ENCODE peak calls at places on chromosomes 1 and 21, in six cellular contexts. One of them, this sample, is unnamed.

GRCh38 chr21:38927776-38928175 is 122.0 kb downstream of the ETS2 start:
- DNase-seq in heart left ventricle: no peak
- DNase-seq in uterus: no peak
- DNase-seq in tibial nerve: no peak
- DNase-seq in GM12892: no peak
- DNase-seq in GM12891: no peak
- DNase-seq in this sample: no peak

GRCh38 chr1:206941766-206942418 is 4.4 kb downstream of the PIGR start:
- DNase-seq in uterus: no peak
- DNase-seq in heart left ventricle: no peak
- DNase-seq in tibial nerve: no peak
- DNase-seq in GM12891: no peak
- DNase-seq in GM12892: no peak
- DNase-seq in this sample: no peak

GRCh38 chr1:205013683-205014367 is 29.2 kb upstream of the CNTN2 start:
- DNase-seq in GM12892: no peak
- DNase-seq in GM12891: no peak
- DNase-seq in heart left ventricle: peak
- DNase-seq in uterus: peak
- DNase-seq in tibial nerve: no peak
- DNase-seq in this sample: peak

GRCh38 chr1:101259744-101260148 is 22.9 kb downstream of the S1PR1 start:
- DNase-seq in GM12892: no peak
- DNase-seq in GM12891: no peak
- DNase-seq in tibial nerve: no peak
- DNase-seq in heart left ventricle: no peak
- DNase-seq in uterus: no peak
- DNase-seq in this sample: no peak

GRCh38 chr21:14900058-14900457 is 164.7 kb downstream of the NRIP1 start:
- DNase-seq in GM12891: no peak
- DNase-seq in heart left ventricle: no peak
- DNase-seq in uterus: no peak
- DNase-seq in tibial nerve: no peak
- DNase-seq in GM12892: no peak
- DNase-seq in this sample: no peak

GRCh38 chr21:40466893-40467483 is 380.0 kb downstream of the DSCAM start:
- DNase-seq in GM12892: no peak
- DNase-seq in heart left ventricle: no peak
- DNase-seq in uterus: no peak
- DNase-seq in GM12891: no peak
- DNase-seq in tibial nerve: no peak
- DNase-seq in this sample: peak

GRCh38 chr1:46606255-46606965 is 2.3 kb upstream of the MKNK1 start:
- DNase-seq in tibial nerve: no peak
- DNase-seq in uterus: no peak
- DNase-seq in GM12891: no peak
- DNase-seq in heart left ventricle: no peak
- DNase-seq in GM12892: no peak
- DNase-seq in this sample: no peak

GRCh38 chr1:15885701-15886612 is 38.5 kb downstream of the SPEN start:
- DNase-seq in GM12892: no peak
- DNase-seq in uterus: peak
- DNase-seq in tibial nerve: peak
- DNase-seq in GM12891: no peak
- DNase-seq in heart left ventricle: peak
- DNase-seq in this sample: peak

GRCh38 chr1:199512037-199512710 is 515.3 kb upstream of the NR5A2 start:
- DNase-seq in GM12892: no peak
- DNase-seq in GM12891: no peak
- DNase-seq in tibial nerve: no peak
- DNase-seq in heart left ventricle: no peak
- DNase-seq in uterus: no peak
- DNase-seq in this sample: no peak

GRCh38 chr1:26079960-26080814 is 12.8 kb upstream of the TRIM63 start:
- DNase-seq in uterus: no peak
- DNase-seq in heart left ventricle: no peak
- DNase-seq in GM12891: no peak
- DNase-seq in tibial nerve: no peak
- DNase-seq in GM12892: no peak
- DNase-seq in this sample: no peak

GRCh38 chr1:208203848-208204609 is 40.2 kb downstream of the PLXNA2 start:
- DNase-seq in GM12892: no peak
- DNase-seq in tibial nerve: no peak
- DNase-seq in GM12891: no peak
- DNase-seq in uterus: no peak
- DNase-seq in heart left ventricle: no peak
- DNase-seq in this sample: no peak

GRCh38 chr1:19250629-19251304 is 557 bp downstream of the EMC1 start:
- DNase-seq in GM12892: no peak
- DNase-seq in GM12891: no peak
- DNase-seq in tibial nerve: no peak
- DNase-seq in uterus: no peak
- DNase-seq in heart left ventricle: no peak
- DNase-seq in this sample: no peak

GRCh38 chr1:15056515-15057285 is 96.8 kb upstream of the TMEM51 start:
- DNase-seq in heart left ventricle: no peak
- DNase-seq in uterus: no peak
- DNase-seq in GM12892: no peak
- DNase-seq in tibial nerve: no peak
- DNase-seq in GM12891: no peak
- DNase-seq in this sample: no peak

GRCh38 chr1:86773331-86774288 is 69.2 kb downstream of the SH3GLB1 start:
- DNase-seq in heart left ventricle: no peak
- DNase-seq in GM12891: no peak
- DNase-seq in tibial nerve: no peak
- DNase-seq in uterus: no peak
- DNase-seq in GM12892: no peak
- DNase-seq in this sample: no peak

GRCh38 chr1:28326980-28327379 is 1.9 kb upstream of the MED18 start:
- DNase-seq in GM12891: no peak
- DNase-seq in heart left ventricle: no peak
- DNase-seq in uterus: no peak
- DNase-seq in GM12892: no peak
- DNase-seq in tibial nerve: no peak
- DNase-seq in this sample: no peak

GRCh38 chr21:45213392-45213791 is 74.3 kb downstream of the POFUT2 start:
- DNase-seq in uterus: no peak
- DNase-seq in heart left ventricle: no peak
- DNase-seq in GM12891: no peak
- DNase-seq in GM12892: no peak
- DNase-seq in tibial nerve: no peak
- DNase-seq in this sample: no peak
- TF ChIP-seq POLR2A in uterus: no peak
- TF ChIP-seq POLR2A in heart left ventricle: no peak
- TF ChIP-seq POLR2A in GM12891: no peak
- TF ChIP-seq POLR2A in GM12892: no peak
- TF ChIP-seq POLR2A in tibial nerve: no peak
- TF ChIP-seq POLR2A in this sample: no peak

GRCh38 chr1:103997631-103998030 is 247.9 kb downstream of the AMY1C start:
- DNase-seq in heart left ventricle: no peak
- DNase-seq in GM12892: no peak
- DNase-seq in tibial nerve: no peak
- DNase-seq in uterus: no peak
- DNase-seq in GM12891: no peak
- DNase-seq in this sample: no peak
- TF ChIP-seq POLR2A in heart left ventricle: no peak
- TF ChIP-seq POLR2A in GM12892: no peak
- TF ChIP-seq POLR2A in tibial nerve: no peak
- TF ChIP-seq POLR2A in uterus: no peak
- TF ChIP-seq POLR2A in GM12891: no peak
- TF ChIP-seq POLR2A in this sample: no peak

GRCh38 chr1:68329096-68329835 is 96.9 kb upstream of the WLS start:
- DNase-seq in GM12891: no peak
- DNase-seq in heart left ventricle: no peak
- DNase-seq in tibial nerve: no peak
- DNase-seq in GM12892: no peak
- DNase-seq in uterus: no peak
- DNase-seq in this sample: no peak

GRCh38 chr1:68330391-68330790 is 98.1 kb upstream of the WLS start:
- DNase-seq in heart left ventricle: no peak
- DNase-seq in tibial nerve: no peak
- DNase-seq in uterus: no peak
- DNase-seq in GM12892: no peak
- DNase-seq in GM12891: no peak
- DNase-seq in this sample: no peak

GRCh38 chr1:68328485-68328884 is 96.2 kb upstream of the WLS start:
- DNase-seq in GM12891: no peak
- DNase-seq in uterus: no peak
- DNase-seq in heart left ventricle: no peak
- DNase-seq in tibial nerve: no peak
- DNase-seq in GM12892: no peak
- DNase-seq in this sample: no peak

GRCh38 chr1:68332041-68332440 is 99.7 kb upstream of the WLS start:
- DNase-seq in GM12892: no peak
- DNase-seq in uterus: no peak
- DNase-seq in tibial nerve: no peak
- DNase-seq in heart left ventricle: no peak
- DNase-seq in GM12891: no peak
- DNase-seq in this sample: no peak

DNA sequence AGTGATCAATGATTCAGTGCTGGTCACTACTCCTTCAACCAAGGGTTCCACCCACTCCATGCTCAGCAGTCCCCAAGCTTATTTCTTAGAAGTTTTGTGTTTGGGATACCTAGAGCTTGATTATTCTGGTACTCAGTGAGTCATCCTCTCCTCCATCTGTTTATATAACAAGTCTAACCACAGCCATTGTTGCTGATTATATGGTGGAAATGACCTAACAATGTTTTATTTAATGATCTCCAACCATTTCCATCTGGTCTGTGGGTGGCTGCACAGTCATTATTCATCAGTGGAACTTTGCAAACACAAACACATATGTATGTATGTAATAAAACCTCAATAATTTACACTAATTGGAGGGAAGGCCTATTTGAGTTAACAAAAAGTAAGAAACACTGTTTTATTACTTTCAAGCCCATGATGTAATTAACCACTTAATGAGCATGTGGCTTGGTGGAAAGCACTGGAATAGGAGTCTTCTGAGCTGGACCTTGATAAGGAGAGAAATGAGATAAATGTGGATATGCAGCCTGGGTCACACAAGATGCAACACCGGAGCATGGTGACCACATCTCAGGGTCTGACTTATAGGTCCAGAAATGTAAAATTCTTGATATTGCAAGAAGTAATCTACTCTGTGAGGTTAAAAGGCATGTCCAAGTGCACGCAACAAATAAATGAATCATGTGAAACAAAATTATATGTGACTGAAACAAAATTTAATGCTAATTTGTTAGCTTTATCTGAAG is 99.0 kb upstream of the WLS start:
- DNase-seq in GM12892: no peak
- DNase-seq in heart left ventricle: no peak
- DNase-seq in uterus: no peak
- DNase-seq in GM12891: no peak
- DNase-seq in tibial nerve: no peak
- DNase-seq in this sample: no peak
- TF ChIP-seq POLR2A in GM12892: no peak
- TF ChIP-seq POLR2A in heart left ventricle: no peak
- TF ChIP-seq POLR2A in uterus: no peak
- TF ChIP-seq POLR2A in GM12891: no peak
- TF ChIP-seq POLR2A in tibial nerve: no peak
- TF ChIP-seq POLR2A in this sample: no peak

GRCh38 chr1:167938083-167938482 is 1.2 kb upstream of the MPC2 start:
- DNase-seq in tibial nerve: no peak
- DNase-seq in heart left ventricle: no peak
- DNase-seq in uterus: no peak
- DNase-seq in GM12891: no peak
- DNase-seq in GM12892: no peak
- DNase-seq in this sample: no peak

GRCh38 chr1:167936068-167936929 is at the start of gene DCAF6:
- DNase-seq in GM12892: peak
- DNase-seq in uterus: peak
- DNase-seq in GM12891: peak
- DNase-seq in heart left ventricle: peak
- DNase-seq in tibial nerve: peak
- DNase-seq in this sample: peak

GRCh38 chr1:167937709-167938010 is 788 bp upstream of the MPC2 start:
- DNase-seq in uterus: no peak
- DNase-seq in heart left ventricle: no peak
- DNase-seq in GM12892: no peak
- DNase-seq in GM12891: no peak
- DNase-seq in tibial nerve: no peak
- DNase-seq in this sample: no peak

GRCh38 chr1:167935252-167936067 is 1.0 kb upstream of the DCAF6 start:
- DNase-seq in GM12891: no peak
- DNase-seq in tibial nerve: no peak
- DNase-seq in GM12892: no peak
- DNase-seq in uterus: peak
- DNase-seq in heart left ventricle: peak
- DNase-seq in this sample: peak

GRCh38 chr1:167936930-167937708 is at the start of gene MPC2:
- DNase-seq in heart left ventricle: peak
- DNase-seq in GM12891: peak
- DNase-seq in tibial nerve: peak
- DNase-seq in uterus: peak
- DNase-seq in GM12892: peak
- DNase-seq in this sample: peak
- TF ChIP-seq POLR2A in heart left ventricle: peak
- TF ChIP-seq POLR2A in GM12891: peak
- TF ChIP-seq POLR2A in tibial nerve: no peak
- TF ChIP-seq POLR2A in uterus: no peak
- TF ChIP-seq POLR2A in GM12892: no peak
- TF ChIP-seq POLR2A in this sample: peak

GRCh38 chr1:111516008-111516535 is 12.6 kb upstream of the ADORA3 start:
- DNase-seq in uterus: peak
- DNase-seq in GM12891: peak
- DNase-seq in heart left ventricle: peak
- DNase-seq in GM12892: no peak
- DNase-seq in tibial nerve: no peak
- DNase-seq in this sample: no peak
- TF ChIP-seq POLR2A in uterus: no peak
- TF ChIP-seq POLR2A in GM12891: no peak
- TF ChIP-seq POLR2A in heart left ventricle: no peak
- TF ChIP-seq POLR2A in GM12892: no peak
- TF ChIP-seq POLR2A in tibial nerve: no peak
- TF ChIP-seq POLR2A in this sample: no peak

DNA sequence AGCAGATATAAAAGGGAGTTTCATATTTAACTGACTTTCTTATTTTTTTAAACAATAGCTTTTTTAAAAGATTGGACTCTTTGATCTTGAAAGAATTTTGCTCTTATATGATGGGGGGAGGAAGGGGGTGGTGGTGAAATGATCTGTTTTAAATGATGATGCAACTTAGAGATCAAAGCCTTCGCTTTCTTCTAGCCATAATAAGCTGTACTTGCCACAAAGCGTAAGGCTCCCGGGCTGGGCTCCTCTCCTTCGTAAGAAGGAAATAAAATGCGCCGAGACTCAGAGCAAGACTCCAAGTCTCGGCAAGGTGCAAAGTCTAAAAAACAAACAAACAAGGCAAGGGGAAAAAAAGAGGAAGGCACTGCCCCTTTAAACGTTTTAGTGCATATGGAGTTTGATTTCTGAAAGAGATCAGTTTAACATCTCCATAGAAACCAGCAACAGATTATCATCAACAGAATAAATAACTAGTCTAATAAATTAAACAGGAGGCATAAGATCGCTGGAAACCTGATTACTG is 3.3 kb downstream of the CASZ1 start:
- DNase-seq in GM12891: no peak
- DNase-seq in tibial nerve: no peak
- DNase-seq in uterus: no peak
- DNase-seq in GM12892: no peak
- DNase-seq in heart left ventricle: no peak
- DNase-seq in this sample: peak
- TF ChIP-seq POLR2A in GM12891: no peak
- TF ChIP-seq POLR2A in tibial nerve: no peak
- TF ChIP-seq POLR2A in uterus: no peak
- TF ChIP-seq POLR2A in GM12892: no peak
- TF ChIP-seq POLR2A in heart left ventricle: no peak
- TF ChIP-seq POLR2A in this sample: no peak

This sample was measured in prostate gland.